ENCODE peak calls at places on chromosomes 6 and 20, in eight cellular contexts. Q is choroid plexus epithelial cell; F is left lung; V is effector memory CD4-positive, alpha-beta T cell; W is PC-9; L is keratinocyte; G is epithelial cell of esophagus; I is AG10803. Y is an unnamed sample.

GRCh38 chr6:166575190-166575589 is 11.3 kb downstream of the RAMACL start:
- DNase-seq in W (no peak), Q (no peak), I (peak; percentile 72), G (no peak), V (no peak), F (no peak), L (no peak), Y (no peak)

GRCh38 chr20:57652865-57653545 is 32.8 kb upstream of the ZBP1 start:
- DNase-seq in F (peak; percentile 22), G (no peak), L (no peak), V (no peak), I (no peak), W (no peak), Q (no peak), Y (no peak)

GRCh38 chr6:11919771-11920440 is 92.2 kb upstream of the HIVEP1 start:
- DNase-seq in F (no peak), W (no peak), I (peak; percentile 47), L (no peak), V (no peak), Q (no peak), G (no peak), Y (no peak)

GRCh38 chr20:59412251-59412650 is 111.8 kb downstream of the EDN3 start:
- DNase-seq in I (no peak), F (no peak), L (no peak), W (no peak), G (no peak), Q (no peak), V (no peak), Y (no peak)

GRCh38 chr6:87803784-87804183 is 101.8 kb upstream of the AKIRIN2 start:
- DNase-seq in F (no peak), L (no peak), G (no peak), Q (no peak), I (no peak), V (no peak), W (no peak), Y (no peak)

GRCh38 chr20:10985536-10985935 is 311.7 kb upstream of the JAG1 start:
- DNase-seq in G (peak; percentile 61), F (no peak), I (peak; percentile 42), W (no peak), Q (peak; percentile 88), V (no peak), L (no peak), Y (peak; percentile 53)

GRCh38 chr6:92497281-92497680 is 922.1 kb downstream of the EPHA7 start:
- DNase-seq in I (no peak), F (no peak), W (no peak), Q (no peak), G (no peak), V (no peak), L (no peak), Y (no peak)

GRCh38 chr20:1377341-1377871 is 15.4 kb downstream of the FKBP1A start:
- DNase-seq in F (no peak), W (no peak), G (peak; percentile 43), I (no peak), Q (no peak), V (no peak), L (no peak), Y (no peak)

GRCh38 chr20:40493071-40493470 is 196.0 kb downstream of the MAFB start:
- DNase-seq in G (peak; percentile 23), W (no peak), I (peak; percentile 86), Q (peak; percentile 92), F (peak; percentile 71), L (no peak), V (no peak), Y (peak; percentile 75)

GRCh38 chr6:134719850-134720249 is 230.1 kb downstream of the ALDH8A1 start:
- DNase-seq in Q (no peak), I (no peak), W (no peak), V (no peak), F (no peak), G (no peak), L (no peak), Y (peak; percentile 45)

GRCh38 chr6:111013144-111013905 is 31.5 kb downstream of the RPF2 start:
- DNase-seq in W (no peak), F (no peak), I (peak; percentile 32), Q (peak; percentile 52), G (no peak), L (no peak), V (no peak), Y (peak; percentile 28)

GRCh38 chr6:32439708-32440214 is at the start of gene HLA-DRA:
- DNase-seq in L (no peak), W (no peak), G (peak; percentile 51), V (no peak), F (no peak), I (peak; percentile 36), Q (peak; percentile 64), Y (peak; percentile 66)

GRCh38 chr20:9615118-9615517 is 100.7 kb downstream of the LAMP5 start:
- DNase-seq in F (no peak), G (no peak), L (no peak), V (no peak), Q (no peak), I (no peak), W (no peak), Y (no peak)

GRCh38 chr6:215335-216034 is 76.8 kb upstream of the DUSP22 start:
- DNase-seq in L (peak; percentile 91), I (peak; percentile 2), V (peak; percentile 29), W (peak; percentile 72), F (peak; percentile 57), Q (no peak), G (peak; percentile 80), Y (no peak)

GRCh38 chr6:24549674-24550418 is 55.1 kb downstream of the ALDH5A1 start:
- DNase-seq in I (no peak), G (peak; percentile 20), V (no peak), W (no peak), L (no peak), Q (no peak), F (no peak), Y (no peak)

GRCh38 chr6:41594326-41594725 is 43.9 kb upstream of the MDFI start:
- DNase-seq in Q (no peak), G (no peak), F (no peak), V (no peak), L (no peak), W (no peak), I (peak; percentile 88), Y (peak; percentile 19)

GRCh38 chr6:118708055-118708454 is 56.7 kb upstream of the CEP85L start:
- DNase-seq in Q (peak; percentile 77), W (no peak), V (no peak), L (no peak), I (no peak), G (peak; percentile 57), F (no peak), Y (peak; percentile 15)

GRCh38 chr6:30847971-30848441 is 36.3 kb upstream of the DDR1 start:
- DNase-seq in L (no peak), V (no peak), W (no peak), F (no peak), I (no peak), G (peak; percentile 57), Q (no peak), Y (no peak)
- H3K4me3 ChIP-seq in L (no peak overlapping the region), V (no peak overlapping the region), W (no peak overlapping the region), F (no peak overlapping the region), I (no peak overlapping the region), G (no peak overlapping the region), Q (no peak overlapping the region), Y (no peak overlapping the region)

DNA sequence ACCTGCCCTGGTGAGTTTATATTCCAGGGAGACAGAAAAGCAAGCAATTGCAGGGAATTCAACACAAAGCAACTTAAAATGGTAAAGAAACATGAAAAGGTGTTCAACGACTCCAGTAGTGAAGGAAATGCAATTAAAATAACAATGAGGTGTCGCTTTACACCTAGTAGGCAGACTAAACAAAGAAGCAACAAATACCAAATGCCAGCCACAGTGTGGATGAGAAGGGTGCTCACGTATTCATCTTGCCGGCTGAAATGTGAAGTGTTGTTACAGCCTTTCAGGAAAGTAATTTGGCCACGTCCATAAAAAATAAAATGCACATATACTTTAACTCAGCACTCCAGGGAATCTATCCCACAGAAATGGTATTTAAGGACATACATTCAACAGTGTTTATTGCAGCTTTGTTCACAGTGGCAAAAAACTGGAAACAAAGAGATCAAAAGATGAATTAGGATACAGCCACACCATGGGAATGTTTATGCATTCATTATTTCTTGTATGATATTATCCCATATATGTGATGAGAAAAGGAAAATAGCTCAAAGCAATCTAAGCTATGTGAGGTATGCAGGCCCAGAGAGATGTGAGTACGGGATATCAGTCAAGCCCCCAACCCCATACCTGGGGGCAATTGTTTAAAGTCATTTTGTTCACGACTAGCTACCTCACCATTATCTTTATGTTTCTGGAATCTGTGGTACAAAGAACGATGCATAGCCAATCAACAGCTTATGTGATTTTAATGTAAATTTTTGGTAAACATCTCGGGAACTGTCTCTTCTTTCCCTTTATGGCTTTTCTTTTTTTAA is 266.0 kb upstream of the SOX4 start:
- DNase-seq in V (no peak), G (no peak), F (no peak), L (no peak), W (no peak), I (no peak), Q (no peak), Y (no peak)
- H3K4me3 ChIP-seq in V (no peak overlapping the region), G (no peak overlapping the region), F (no peak overlapping the region), L (no peak overlapping the region), W (no peak overlapping the region), I (no peak overlapping the region), Q (no peak overlapping the region), Y (no peak overlapping the region)

DNA sequence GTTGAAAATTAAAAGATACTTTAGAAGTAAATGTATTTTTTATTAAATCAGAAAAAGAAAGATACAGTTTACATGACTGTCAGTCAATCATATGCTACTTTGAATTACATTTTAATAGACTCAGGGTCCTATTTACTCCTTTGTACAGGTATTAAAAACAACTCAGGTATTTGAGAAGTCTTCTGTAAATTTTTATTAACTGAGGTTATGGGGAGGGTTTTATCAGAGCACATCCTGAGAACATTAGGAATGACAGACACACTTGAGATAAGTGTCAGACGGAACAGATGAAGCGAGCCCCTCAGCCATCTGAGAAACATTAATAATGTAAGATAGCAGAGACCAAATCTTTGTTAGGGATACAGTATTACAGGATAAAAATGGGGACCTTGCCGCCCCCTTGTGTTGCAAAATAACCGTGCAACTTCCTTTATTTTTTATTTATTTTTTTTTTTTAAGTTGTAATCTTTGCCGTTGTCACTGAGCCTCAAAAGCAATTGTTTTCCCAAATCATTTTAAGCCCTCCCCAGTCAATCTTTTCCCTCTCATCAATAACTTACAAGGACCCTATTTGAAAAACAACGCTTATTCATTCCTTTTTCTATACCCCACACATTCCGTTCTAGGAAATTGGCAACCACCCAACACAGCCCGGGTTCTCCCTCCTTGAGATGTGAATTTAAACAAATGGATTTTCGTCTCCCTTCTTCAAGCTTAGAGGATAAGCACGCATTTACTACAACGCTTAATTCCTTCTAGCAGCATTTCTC is 126.7 kb downstream of the BCAS1 start:
- DNase-seq in Q (peak; percentile 60), F (no peak), I (peak; percentile 50), W (peak; percentile 17), V (no peak), G (peak; percentile 32), L (no peak), Y (peak; percentile 61)
- H3K4me3 ChIP-seq in Q (peak overlapping the region; percentile 26), F (no peak overlapping the region), I (peak overlapping the region; percentile 23), W (no peak overlapping the region), V (no peak overlapping the region), G (no peak overlapping the region), L (no peak overlapping the region), Y (peak overlapping the region; percentile 43)

DNA sequence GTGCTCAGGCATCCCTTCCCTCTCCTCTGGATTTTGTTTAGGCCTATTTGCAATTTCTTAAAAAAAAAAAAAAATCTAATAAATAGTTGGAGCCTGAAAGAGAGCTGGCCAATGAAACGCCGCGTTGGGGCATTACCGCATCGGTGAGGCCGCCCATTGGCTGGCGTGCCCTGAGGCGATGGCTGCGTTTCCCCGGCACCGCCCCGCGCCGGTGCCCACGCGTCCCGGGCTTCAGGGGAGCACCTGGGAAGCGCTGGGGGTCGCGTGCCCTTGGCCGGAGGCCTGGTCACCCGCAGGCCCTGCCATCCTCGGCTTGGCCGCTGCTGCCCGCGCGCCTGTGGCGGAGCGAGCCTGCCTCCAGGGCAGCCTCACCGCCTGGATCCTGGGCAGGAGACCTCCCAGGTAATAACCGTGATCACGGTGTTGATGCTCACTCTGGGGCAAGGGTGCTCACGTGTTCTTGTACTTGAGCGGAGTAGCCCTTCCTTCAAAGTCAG is 155.4 kb downstream of the NRN1 start:
- DNase-seq in F (peak; percentile 58), W (peak; percentile 12), V (peak; percentile 60), I (peak; percentile 27), Q (peak; percentile 30), G (peak; percentile 43), L (no peak), Y (peak; percentile 9)
- H3K4me3 ChIP-seq in F (peak overlapping the region; percentile 26), W (no peak overlapping the region), V (peak overlapping the region; percentile 55), I (peak overlapping the region; percentile 43), Q (peak overlapping the region; percentile 42), G (no peak overlapping the region), L (peak overlapping the region; percentile 21), Y (peak overlapping the region; percentile 10)